ENCODE peak calls at places on chromosomes 12 and 14, in six cellular contexts. Z is iris pigment epithelial cell, R is KBM-7, V is upper lobe of right lung, X is NCI-H446 treated with DMSO at 0.1 percent for 48 hours, J is hippocampal formation. I is an unnamed sample.

GRCh38 chr14:72610831-72611200 is 283.1 kb downstream of the DPF3 start:
- DNase-seq in Z (no peak), R (no peak), V (no peak), X (no peak), J (no peak), I (no peak)

GRCh38 chr12:81296556-81297305 is 218.9 kb downstream of the ACSS3 start:
- DNase-seq in Z (peak; percentile 50), R (no peak), V (no peak), X (no peak), J (no peak), I (peak; percentile 6)

GRCh38 chr12:40287369-40287975 is 62.7 kb downstream of the LRRK2 start:
- DNase-seq in Z (no peak), R (no peak), V (no peak), X (no peak), J (no peak), I (peak; percentile 4)

GRCh38 chr12:70535896-70536374 is 101.3 kb downstream of the PTPRB start:
- DNase-seq in Z (no peak), R (no peak), V (no peak), X (no peak), J (peak; percentile 94), I (no peak)

GRCh38 chr14:41285193-41285748 is 321.4 kb upstream of the LRFN5 start:
- DNase-seq in Z (peak; percentile 23), R (peak; percentile 37), V (no peak), X (peak; percentile 71), J (no peak), I (peak; percentile 76)

GRCh38 chr14:105383083-105383730 is 15.1 kb upstream of the TEX22 start:
- DNase-seq in Z (no peak), R (no peak), V (no peak), X (no peak), J (no peak), I (no peak)

GRCh38 chr14:59688224-59689170 is 111.9 kb upstream of the CCDC175 start:
- DNase-seq in Z (peak; percentile 83), R (peak; percentile 53), V (no peak), X (peak; percentile 28), J (no peak), I (peak; percentile 94)

GRCh38 chr14:71438684-71439083 is 493.5 kb upstream of the RGS6 start:
- DNase-seq in Z (no peak), R (no peak), V (no peak), X (peak; percentile 72), J (peak; percentile 61), I (peak; percentile 9)